ENCODE peak calls at places on chromosome 1, in eight cellular contexts. One of them, this sample, is unnamed.
A peak's percentile ranks its signal among the peaks of the same experiment; 100 is the strongest.

GRCh38 chr1:205813755-205814058 is 709 bp upstream of the SLC41A1 start:
- DNase-seq in K562: no peak
- DNase-seq in endothelial cell: no peak
- DNase-seq in GM04504: peak; percentile 38
- DNase-seq in heart left ventricle: peak; percentile 71
- DNase-seq in T-helper 9 cell: peak; percentile 22
- DNase-seq in AG09319: no peak
- DNase-seq in A673: no peak
- DNase-seq in this sample: no peak

GRCh38 chr1:219784660-219785391 is 143.5 kb downstream of the SLC30A10 start:
- DNase-seq in K562: no peak
- DNase-seq in endothelial cell: no peak
- DNase-seq in GM04504: no peak
- DNase-seq in heart left ventricle: no peak
- DNase-seq in T-helper 9 cell: no peak
- DNase-seq in AG09319: no peak
- DNase-seq in A673: no peak
- DNase-seq in this sample: no peak

GRCh38 chr1:26529655-26530539 is at the start of gene RPS6KA1:
- DNase-seq in K562: peak; percentile 84
- DNase-seq in endothelial cell: peak; percentile 69
- DNase-seq in GM04504: no peak
- DNase-seq in heart left ventricle: peak; percentile 81
- DNase-seq in T-helper 9 cell: peak; percentile 59
- DNase-seq in AG09319: no peak
- DNase-seq in A673: peak; percentile 71
- DNase-seq in this sample: peak; percentile 50

GRCh38 chr1:200090252-200091159 is 63.0 kb downstream of the NR5A2 start:
- DNase-seq in K562: peak; percentile 28
- DNase-seq in endothelial cell: peak; percentile 19
- DNase-seq in GM04504: no peak
- DNase-seq in heart left ventricle: no peak
- DNase-seq in T-helper 9 cell: no peak
- DNase-seq in AG09319: no peak
- DNase-seq in A673: no peak
- DNase-seq in this sample: no peak

GRCh38 chr1:204084247-204084772 is 11.4 kb downstream of the SOX13 start:
- DNase-seq in K562: no peak
- DNase-seq in endothelial cell: no peak
- DNase-seq in GM04504: no peak
- DNase-seq in heart left ventricle: no peak
- DNase-seq in T-helper 9 cell: no peak
- DNase-seq in AG09319: no peak
- DNase-seq in A673: no peak
- DNase-seq in this sample: no peak

GRCh38 chr1:207487636-207488035 is 8.3 kb upstream of the CR1 start:
- DNase-seq in K562: no peak
- DNase-seq in endothelial cell: no peak
- DNase-seq in GM04504: no peak
- DNase-seq in heart left ventricle: no peak
- DNase-seq in T-helper 9 cell: no peak
- DNase-seq in AG09319: no peak
- DNase-seq in A673: no peak
- DNase-seq in this sample: no peak

GRCh38 chr1:208002672-208003071 is 91.7 kb upstream of the CD34 start:
- DNase-seq in K562: no peak
- DNase-seq in endothelial cell: no peak
- DNase-seq in GM04504: no peak
- DNase-seq in heart left ventricle: no peak
- DNase-seq in T-helper 9 cell: no peak
- DNase-seq in AG09319: no peak
- DNase-seq in A673: no peak
- DNase-seq in this sample: no peak

GRCh38 chr1:27092888-27093287 is 62.0 kb downstream of the SLC9A1 start:
- DNase-seq in K562: no peak
- DNase-seq in endothelial cell: no peak
- DNase-seq in GM04504: no peak
- DNase-seq in heart left ventricle: no peak
- DNase-seq in T-helper 9 cell: no peak
- DNase-seq in AG09319: no peak
- DNase-seq in A673: no peak
- DNase-seq in this sample: no peak

GRCh38 chr1:63833346-63834065 is 59.7 kb downstream of the ROR1 start:
- DNase-seq in K562: no peak
- DNase-seq in endothelial cell: no peak
- DNase-seq in GM04504: no peak
- DNase-seq in heart left ventricle: no peak
- DNase-seq in T-helper 9 cell: no peak
- DNase-seq in AG09319: no peak
- DNase-seq in A673: no peak
- DNase-seq in this sample: no peak

GRCh38 chr1:87718241-87718950 is 389.7 kb downstream of the LMO4 start:
- DNase-seq in K562: no peak
- DNase-seq in endothelial cell: no peak
- DNase-seq in GM04504: no peak
- DNase-seq in heart left ventricle: no peak
- DNase-seq in T-helper 9 cell: no peak
- DNase-seq in AG09319: no peak
- DNase-seq in A673: peak; percentile 84
- DNase-seq in this sample: no peak

GRCh38 chr1:21706151-21706835 is 37.1 kb upstream of the RAP1GAP start:
- DNase-seq in K562: no peak
- DNase-seq in endothelial cell: no peak
- DNase-seq in GM04504: peak; percentile 24
- DNase-seq in heart left ventricle: no peak
- DNase-seq in T-helper 9 cell: no peak
- DNase-seq in AG09319: no peak
- DNase-seq in A673: peak; percentile 76
- DNase-seq in this sample: no peak

GRCh38 chr1:76511226-76511625 is 356.1 kb upstream of the ST6GALNAC5 start:
- DNase-seq in K562: no peak
- DNase-seq in endothelial cell: no peak
- DNase-seq in GM04504: no peak
- DNase-seq in heart left ventricle: no peak
- DNase-seq in T-helper 9 cell: no peak
- DNase-seq in AG09319: no peak
- DNase-seq in A673: no peak
- DNase-seq in this sample: no peak

GRCh38 chr1:14679027-14679688 is 80.7 kb downstream of the KAZN start:
- DNase-seq in K562: no peak
- DNase-seq in endothelial cell: no peak
- DNase-seq in GM04504: no peak
- DNase-seq in heart left ventricle: no peak
- DNase-seq in T-helper 9 cell: no peak
- DNase-seq in AG09319: no peak
- DNase-seq in A673: no peak
- DNase-seq in this sample: peak; percentile 24

GRCh38 chr1:55054396-55054795 is 15.0 kb downstream of the PCSK9 start:
- DNase-seq in K562: no peak
- DNase-seq in endothelial cell: no peak
- DNase-seq in GM04504: no peak
- DNase-seq in heart left ventricle: no peak
- DNase-seq in T-helper 9 cell: no peak
- DNase-seq in AG09319: no peak
- DNase-seq in A673: no peak
- DNase-seq in this sample: no peak

GRCh38 chr1:169364948-169365347 is 2.6 kb downstream of the NME7 start:
- DNase-seq in K562: no peak
- DNase-seq in endothelial cell: no peak
- DNase-seq in GM04504: no peak
- DNase-seq in heart left ventricle: no peak
- DNase-seq in T-helper 9 cell: no peak
- DNase-seq in AG09319: no peak
- DNase-seq in A673: no peak
- DNase-seq in this sample: no peak

GRCh38 chr1:83709662-83710061 is 289.3 kb downstream of the TTLL7 start:
- DNase-seq in K562: no peak
- DNase-seq in endothelial cell: no peak
- DNase-seq in GM04504: no peak
- DNase-seq in heart left ventricle: no peak
- DNase-seq in T-helper 9 cell: no peak
- DNase-seq in AG09319: no peak
- DNase-seq in A673: no peak
- DNase-seq in this sample: no peak

GRCh38 chr1:47477595-47478080 is 39.8 kb downstream of the FOXD2 start:
- DNase-seq in K562: no peak
- DNase-seq in endothelial cell: no peak
- DNase-seq in GM04504: no peak
- DNase-seq in heart left ventricle: no peak
- DNase-seq in T-helper 9 cell: no peak
- DNase-seq in AG09319: no peak
- DNase-seq in A673: no peak
- DNase-seq in this sample: no peak

GRCh38 chr1:13628711-13629110 is 45.1 kb downstream of the PDPN start:
- DNase-seq in K562: no peak
- DNase-seq in endothelial cell: no peak
- DNase-seq in GM04504: no peak
- DNase-seq in heart left ventricle: no peak
- DNase-seq in T-helper 9 cell: no peak
- DNase-seq in AG09319: no peak
- DNase-seq in A673: no peak
- DNase-seq in this sample: no peak

GRCh38 chr1:206557636-206558473 is 50.5 kb downstream of the RASSF5 start:
- DNase-seq in K562: peak; percentile 54
- DNase-seq in endothelial cell: no peak
- DNase-seq in GM04504: no peak
- DNase-seq in heart left ventricle: no peak
- DNase-seq in T-helper 9 cell: peak; percentile 26
- DNase-seq in AG09319: no peak
- DNase-seq in A673: no peak
- DNase-seq in this sample: no peak

GRCh38 chr1:240464099-240464498 is 147.9 kb downstream of the GREM2 start:
- DNase-seq in K562: no peak
- DNase-seq in endothelial cell: no peak
- DNase-seq in GM04504: no peak
- DNase-seq in heart left ventricle: no peak
- DNase-seq in T-helper 9 cell: no peak
- DNase-seq in AG09319: no peak
- DNase-seq in A673: no peak
- DNase-seq in this sample: no peak

GRCh38 chr1:33244143-33244808 is 12.0 kb upstream of the ZNF362 start:
- DNase-seq in K562: no peak
- DNase-seq in endothelial cell: no peak
- DNase-seq in GM04504: no peak
- DNase-seq in heart left ventricle: no peak
- DNase-seq in T-helper 9 cell: no peak
- DNase-seq in AG09319: no peak
- DNase-seq in A673: no peak
- DNase-seq in this sample: no peak

GRCh38 chr1:246435421-246436041 is 71.5 kb downstream of the SMYD3 start:
- DNase-seq in K562: no peak
- DNase-seq in endothelial cell: no peak
- DNase-seq in GM04504: no peak
- DNase-seq in heart left ventricle: no peak
- DNase-seq in T-helper 9 cell: no peak
- DNase-seq in AG09319: no peak
- DNase-seq in A673: no peak
- DNase-seq in this sample: no peak

GRCh38 chr1:184118051-184118450 is 66.5 kb downstream of the TSEN15 start:
- DNase-seq in K562: no peak
- DNase-seq in endothelial cell: no peak
- DNase-seq in GM04504: peak; percentile 86
- DNase-seq in heart left ventricle: no peak
- DNase-seq in T-helper 9 cell: no peak
- DNase-seq in AG09319: peak; percentile 71
- DNase-seq in A673: peak; percentile 74
- DNase-seq in this sample: no peak

GRCh38 chr1:39160703-39161102 is 43.8 kb upstream of the MACF1 start:
- DNase-seq in K562: no peak
- DNase-seq in endothelial cell: no peak
- DNase-seq in GM04504: no peak
- DNase-seq in heart left ventricle: no peak
- DNase-seq in T-helper 9 cell: no peak
- DNase-seq in AG09319: no peak
- DNase-seq in A673: no peak
- DNase-seq in this sample: no peak

GRCh38 chr1:236253119-236253518 is 28.6 kb downstream of the ERO1B start:
- DNase-seq in K562: no peak
- DNase-seq in endothelial cell: no peak
- DNase-seq in GM04504: no peak
- DNase-seq in heart left ventricle: no peak
- DNase-seq in T-helper 9 cell: no peak
- DNase-seq in AG09319: no peak
- DNase-seq in A673: no peak
- DNase-seq in this sample: no peak

GRCh38 chr1:37794372-37795339 is 1.0 kb downstream of the MANEAL start:
- DNase-seq in K562: no peak
- DNase-seq in endothelial cell: no peak
- DNase-seq in GM04504: no peak
- DNase-seq in heart left ventricle: no peak
- DNase-seq in T-helper 9 cell: no peak
- DNase-seq in AG09319: no peak
- DNase-seq in A673: no peak
- DNase-seq in this sample: no peak

GRCh38 chr1:181092883-181093282 is 4.4 kb downstream of the IER5 start:
- DNase-seq in K562: no peak
- DNase-seq in endothelial cell: no peak
- DNase-seq in GM04504: no peak
- DNase-seq in heart left ventricle: no peak
- DNase-seq in T-helper 9 cell: no peak
- DNase-seq in AG09319: no peak
- DNase-seq in A673: no peak
- DNase-seq in this sample: no peak

GRCh38 chr1:67684526-67685066 is 405 bp upstream of the GADD45A start:
- DNase-seq in K562: no peak
- DNase-seq in endothelial cell: no peak
- DNase-seq in GM04504: no peak
- DNase-seq in heart left ventricle: no peak
- DNase-seq in T-helper 9 cell: no peak
- DNase-seq in AG09319: no peak
- DNase-seq in A673: no peak
- DNase-seq in this sample: no peak

GRCh38 chr1:221468556-221468955 is 273.3 kb downstream of the DUSP10 start:
- DNase-seq in K562: no peak
- DNase-seq in endothelial cell: no peak
- DNase-seq in GM04504: no peak
- DNase-seq in heart left ventricle: no peak
- DNase-seq in T-helper 9 cell: no peak
- DNase-seq in AG09319: no peak
- DNase-seq in A673: no peak
- DNase-seq in this sample: no peak

GRCh38 chr1:240190881-240191385 is 99.2 kb downstream of the FMN2 start:
- DNase-seq in K562: peak; percentile 9
- DNase-seq in endothelial cell: no peak
- DNase-seq in GM04504: peak; percentile 93
- DNase-seq in heart left ventricle: no peak
- DNase-seq in T-helper 9 cell: no peak
- DNase-seq in AG09319: peak; percentile 97
- DNase-seq in A673: peak; percentile 7
- DNase-seq in this sample: no peak